ENCODE peak calls at places on chromosomes 3 and 15, in seven cellular contexts. S is stomach; B is naive thymus-derived CD4-positive, alpha-beta T cell; H is astrocyte; E is left lung; M is Peyer's patch; I is lower lobe of right lung. U is an unnamed sample. For H3K4me1, the result is how much of the 10 kb centered on the place peaks cover.

GRCh38 chr3:151290673-151291072 is 12.3 kb upstream of the P2RY14 start:
- DNase-seq in S (no peak), B (no peak), H (no peak), E (no peak), M (no peak), I (no peak), U (no peak)

GRCh38 chr3:140529096-140529495 is 148.8 kb upstream of the TRIM42 start:
- DNase-seq in S (no peak), B (no peak), H (peak), E (no peak), M (no peak), I (no peak), U (no peak)

GRCh38 chr3:66215106-66215505 is 5.7 kb upstream of the SLC25A26 start:
- DNase-seq in S (no peak), B (no peak), H (no peak), E (no peak), M (no peak), I (no peak), U (no peak)

GRCh38 chr3:86978111-86978528 is 12.8 kb downstream of the VGLL3 start:
- DNase-seq in S (no peak), B (no peak), H (peak), E (no peak), M (no peak), I (no peak), U (no peak)

GRCh38 chr3:176951144-176951543 is 246.1 kb downstream of the TBL1XR1 start:
- DNase-seq in S (no peak), B (no peak), H (peak), E (no peak), M (no peak), I (no peak), U (no peak)

GRCh38 chr3:79872483-79872882 is 104.7 kb upstream of the ROBO1 start:
- DNase-seq in S (no peak), B (no peak), H (peak), E (no peak), M (no peak), I (no peak), U (no peak)

GRCh38 chr3:70882104-70882503 is 569.7 kb upstream of the MDFIC2 start:
- DNase-seq in S (no peak), B (no peak), H (peak), E (no peak), M (no peak), I (no peak), U (no peak)

GRCh38 chr3:64111872-64112271 is 88.6 kb upstream of the PSMD6 start:
- DNase-seq in S (no peak), B (no peak), H (no peak), E (no peak), M (no peak), I (no peak), U (no peak)

GRCh38 chr3:13105181-13105580 is 32.0 kb upstream of the IQSEC1 start:
- DNase-seq in S (no peak), B (no peak), H (no peak), E (peak), M (peak), I (peak), U (no peak)

GRCh38 chr15:31275331-31276262 is 51.0 kb upstream of the KLF13 start:
- DNase-seq in S (peak), B (no peak), H (no peak), E (no peak), M (no peak), I (peak), U (no peak)

GRCh38 chr3:15796771-15797599 is 794 bp downstream of the ANKRD28 start:
- DNase-seq in S (no peak), B (no peak), H (peak), E (no peak), M (no peak), I (no peak), U (no peak)

GRCh38 chr3:134366221-134366927 is 7.9 kb downstream of the AMOTL2 start:
- DNase-seq in S (peak), B (no peak), H (no peak), E (no peak), M (peak), I (no peak), U (peak)

GRCh38 chr3:52479037-52479875 is 15.9 kb upstream of the STAB1 start:
- DNase-seq in S (no peak), B (no peak), H (no peak), E (peak), M (no peak), I (no peak), U (no peak)

GRCh38 chr3:99023590-99024192 is 122.2 kb upstream of the DCBLD2 start:
- DNase-seq in S (no peak), B (peak), H (peak), E (no peak), M (no peak), I (no peak), U (no peak)

GRCh38 chr3:133941390-133941789 is 45.7 kb upstream of the RAB6B start:
- DNase-seq in S (peak), B (no peak), H (peak), E (no peak), M (no peak), I (no peak), U (no peak)

GRCh38 chr3:178537123-178537754 is 1.0 kb downstream of the KCNMB2 start:
- DNase-seq in S (no peak), B (no peak), H (no peak), E (no peak), M (no peak), I (no peak), U (no peak)

GRCh38 chr3:3015472-3016089 is 94.6 kb downstream of the IL5RA start:
- DNase-seq in S (no peak), B (no peak), H (peak), E (no peak), M (no peak), I (no peak), U (peak)

GRCh38 chr3:6066397-6066796 is 794.5 kb upstream of the GRM7 start:
- DNase-seq in S (no peak), B (no peak), H (no peak), E (no peak), M (no peak), I (no peak), U (no peak)

GRCh38 chr3:71930056-71930991 is 145.4 kb upstream of the PROK2 start:
- DNase-seq in S (no peak), B (no peak), H (peak), E (no peak), M (no peak), I (no peak), U (no peak)

GRCh38 chr3:137032465-137033120 is 74.8 kb downstream of the IL20RB start:
- DNase-seq in S (peak), B (peak), H (peak), E (peak), M (peak), I (peak), U (peak)

GRCh38 chr3:179068779-179069530 is 2.7 kb downstream of the ZMAT3 start:
- DNase-seq in S (no peak), B (no peak), H (no peak), E (no peak), M (no peak), I (no peak), U (peak)

GRCh38 chr3:140375002-140375401 is 302.9 kb upstream of the TRIM42 start:
- DNase-seq in S (no peak), B (no peak), H (no peak), E (no peak), M (no peak), I (no peak), U (no peak)

GRCh38 chr3:135007622-135008021 is 212.6 kb downstream of the EPHB1 start:
- DNase-seq in S (no peak), B (no peak), H (no peak), E (no peak), M (no peak), I (no peak), U (no peak)

GRCh38 chr3:23094890-23095462 is 108.2 kb upstream of the UBE2E2 start:
- DNase-seq in S (no peak), B (no peak), H (peak), E (no peak), M (no peak), I (no peak), U (no peak)

GRCh38 chr15:33737687-33738606 is 230.3 kb upstream of the CHRM5 start:
- DNase-seq in S (peak), B (peak), H (no peak), E (no peak), M (no peak), I (no peak), U (peak)

GRCh38 chr3:16253601-16254000 is 11.1 kb downstream of the DPH3 start:
- DNase-seq in S (no peak), B (no peak), H (no peak), E (no peak), M (no peak), I (peak), U (no peak)

GRCh38 chr3:172675371-172676193 is 35.3 kb downstream of the NCEH1 start:
- DNase-seq in S (no peak), B (peak), H (peak), E (no peak), M (no peak), I (no peak), U (no peak)

GRCh38 chr3:48631516-48632448 is 3.5 kb downstream of the SLC26A6 start:
- DNase-seq in S (no peak), B (no peak), H (no peak), E (peak), M (no peak), I (no peak), U (no peak)

GRCh38 chr15:77606142-77607034 is 26.3 kb downstream of the LINGO1 start:
- DNase-seq in S (no peak), B (no peak), H (no peak), E (peak), M (no peak), I (no peak), U (peak)

GRCh38 chr3:15345051-15345607 is 12.7 kb upstream of the SH3BP5 start:
- DNase-seq in S (no peak), B (no peak), H (no peak), E (no peak), M (no peak), I (no peak), U (no peak)

GRCh38 chr3:171138027-171138426 is 111.5 kb upstream of the SLC2A2 start:
- DNase-seq in S (no peak), B (no peak), H (no peak), E (no peak), M (no peak), I (no peak), U (no peak)

GRCh38 chr3:81621277-81621676 is 140.2 kb downstream of the GBE1 start:
- DNase-seq in S (no peak), B (no peak), H (no peak), E (no peak), M (no peak), I (no peak), U (no peak)

GRCh38 chr15:68789041-68789920 is 31.4 kb downstream of the ANP32A start:
- DNase-seq in S (peak), B (no peak), H (no peak), E (no peak), M (no peak), I (no peak), U (no peak)

GRCh38 chr3:138442996-138443395 is 8.6 kb downstream of the ESYT3 start:
- DNase-seq in S (no peak), B (no peak), H (no peak), E (no peak), M (no peak), I (no peak), U (no peak)

GRCh38 chr3:87320748-87321634 is 44.6 kb upstream of the POU1F1 start:
- DNase-seq in S (no peak), B (no peak), H (no peak), E (no peak), M (no peak), I (no peak), U (no peak)

GRCh38 chr3:47847256-47847655 is 44.3 kb downstream of the DHX30 start:
- DNase-seq in S (no peak), B (no peak), H (no peak), E (peak), M (no peak), I (no peak), U (no peak)

GRCh38 chr3:9213019-9213646 is 36.3 kb downstream of the SRGAP3 start:
- DNase-seq in S (no peak), B (no peak), H (no peak), E (no peak), M (no peak), I (no peak), U (no peak)

GRCh38 chr3:189232790-189233189 is 61.0 kb downstream of the TPRG1 start:
- DNase-seq in S (no peak), B (no peak), H (no peak), E (no peak), M (no peak), I (no peak), U (no peak)
- H3K4me1 ChIP-seq in S (under half), B (under half), H (under half), E (under half), M (under half), I (under half), U (under half)

GRCh38 chr15:92925409-92925808 is 25.3 kb downstream of the CHD2 start:
- DNase-seq in S (no peak), B (no peak), H (no peak), E (no peak), M (no peak), I (no peak), U (no peak)

GRCh38 chr15:92922405-92923002 is 22.4 kb downstream of the CHD2 start:
- DNase-seq in S (no peak), B (no peak), H (no peak), E (no peak), M (no peak), I (no peak), U (no peak)

GRCh38 chr15:92920595-92921169 is 20.6 kb downstream of the CHD2 start:
- DNase-seq in S (no peak), B (no peak), H (no peak), E (no peak), M (no peak), I (no peak), U (no peak)

GRCh38 chr15:92921215-92922131 is 21.3 kb downstream of the CHD2 start:
- DNase-seq in S (no peak), B (no peak), H (peak), E (no peak), M (no peak), I (no peak), U (no peak)

DNA sequence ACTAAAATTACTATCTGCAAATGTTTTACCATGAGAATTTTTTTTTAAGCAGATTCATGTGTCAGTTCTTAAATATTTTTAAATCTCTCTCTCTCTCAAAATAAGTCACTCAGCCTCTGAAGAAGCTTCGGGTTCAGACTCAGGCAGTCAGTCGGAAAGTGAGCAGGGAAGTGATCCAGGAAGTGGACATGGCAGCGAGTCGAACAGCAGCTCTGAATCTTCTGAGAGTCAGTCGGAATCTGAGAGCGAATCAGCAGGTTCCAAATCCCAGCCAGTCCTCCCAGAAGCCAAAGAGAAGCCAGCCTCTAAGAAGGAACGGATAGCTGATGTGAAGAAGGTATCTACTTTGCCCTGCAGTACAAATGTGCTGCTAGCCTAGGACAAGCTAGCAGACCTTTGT is 24.1 kb downstream of the CHD2 start:
- DNase-seq in S (no peak), B (no peak), H (no peak), E (no peak), M (no peak), I (no peak), U (no peak)
- H3K4me1 ChIP-seq in S (half or more), B (under half), H (under half), E (half or more), M (under half), I (half or more), U (under half)

GRCh38 chr3:10986592-10986991 is 6.0 kb upstream of the SLC6A1 start:
- DNase-seq in S (no peak), B (no peak), H (no peak), E (no peak), M (no peak), I (no peak), U (no peak)

GRCh38 chr3:10988003-10988402 is 4.5 kb upstream of the SLC6A1 start:
- DNase-seq in S (no peak), B (no peak), H (no peak), E (no peak), M (no peak), I (no peak), U (no peak)

GRCh38 chr3:10985181-10985580 is 7.4 kb upstream of the SLC6A1 start:
- DNase-seq in S (no peak), B (no peak), H (no peak), E (no peak), M (no peak), I (no peak), U (no peak)

GRCh38 chr3:10992017-10992945 is at the start of gene SLC6A1:
- DNase-seq in S (no peak), B (no peak), H (no peak), E (no peak), M (no peak), I (no peak), U (no peak)

DNA sequence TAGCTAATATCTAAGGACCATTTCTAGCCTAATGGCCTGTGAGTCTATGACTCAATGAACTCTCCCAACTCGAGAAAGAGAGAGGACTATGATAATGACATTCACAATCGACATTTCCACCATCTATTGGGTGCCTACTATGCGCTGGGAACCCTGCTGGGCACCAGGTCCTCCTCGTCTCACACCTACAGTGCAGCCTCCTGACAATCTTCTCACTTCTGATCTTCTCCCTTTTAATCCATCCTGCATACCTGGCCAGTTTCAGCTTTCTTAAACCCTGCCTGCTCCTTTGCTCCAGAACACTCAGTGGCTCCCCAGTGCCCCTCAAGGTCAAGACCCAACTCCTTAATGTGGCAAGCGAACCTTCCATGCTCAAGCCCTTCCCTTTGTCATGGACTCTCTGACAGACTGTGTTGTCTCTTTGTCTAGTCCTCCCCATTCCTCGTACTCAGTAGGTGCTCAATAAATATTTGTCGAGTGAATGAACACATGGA is 3.5 kb upstream of the SLC6A1 start:
- DNase-seq in S (no peak), B (no peak), H (no peak), E (no peak), M (no peak), I (no peak), U (no peak)
- H3K4me1 ChIP-seq in S (under half), B (under half), H (under half), E (under half), M (under half), I (under half), U (under half)

GRCh38 chr3:188298585-188298984 is 144.6 kb downstream of the LPP start:
- DNase-seq in S (no peak), B (no peak), H (no peak), E (no peak), M (no peak), I (no peak), U (peak)

GRCh38 chr3:188299713-188300112 is 145.8 kb downstream of the LPP start:
- DNase-seq in S (no peak), B (no peak), H (no peak), E (no peak), M (no peak), I (no peak), U (no peak)

GRCh38 chr3:188296761-188297689 is 143.1 kb downstream of the LPP start:
- DNase-seq in S (no peak), B (no peak), H (peak), E (no peak), M (no peak), I (no peak), U (peak)

GRCh38 chr3:188301147-188301546 is 147.2 kb downstream of the LPP start:
- DNase-seq in S (no peak), B (no peak), H (no peak), E (no peak), M (no peak), I (no peak), U (no peak)

GRCh38 chr3:188299068-188299467 is 145.1 kb downstream of the LPP start:
- DNase-seq in S (no peak), B (no peak), H (no peak), E (no peak), M (no peak), I (no peak), U (no peak)
- H3K4me1 ChIP-seq in S (half or more), B (under half), H (half or more), E (half or more), M (under half), I (half or more), U (under half)

GRCh38 chr15:70473623-70474366 is 289.6 kb downstream of the UACA start:
- DNase-seq in S (no peak), B (no peak), H (peak), E (no peak), M (no peak), I (no peak), U (no peak)
- H3K4me1 ChIP-seq in S (under half), B (under half), H (under half), E (half or more), M (under half), I (under half), U (under half)

GRCh38 chr15:101068523-101068960 is 149.4 kb downstream of the LRRK1 start:
- DNase-seq in S (no peak), B (no peak), H (peak), E (peak), M (no peak), I (peak), U (no peak)
- H3K4me1 ChIP-seq in S (under half), B (under half), H (under half), E (under half), M (under half), I (under half), U (under half)

GRCh38 chr3:57557088-57557537 is 1.0 kb downstream of the PDE12 start:
- DNase-seq in S (peak), B (peak), H (peak), E (no peak), M (peak), I (peak), U (peak)

GRCh38 chr3:57555738-57556458 is at the start of gene PDE12:
- DNase-seq in S (peak), B (peak), H (peak), E (peak), M (peak), I (peak), U (peak)

GRCh38 chr3:57555316-57555715 is 758 bp upstream of the PDE12 start:
- DNase-seq in S (no peak), B (no peak), H (no peak), E (no peak), M (no peak), I (no peak), U (no peak)

GRCh38 chr3:57556459-57557087 is 499 bp downstream of the PDE12 start:
- DNase-seq in S (peak), B (no peak), H (peak), E (peak), M (no peak), I (peak), U (peak)

GRCh38 chr3:57559526-57559925 is 3.5 kb downstream of the PDE12 start:
- DNase-seq in S (no peak), B (no peak), H (peak), E (no peak), M (no peak), I (no peak), U (no peak)
- H3K4me1 ChIP-seq in S (half or more), B (under half), H (under half), E (under half), M (under half), I (under half), U (under half)

U was measured in colonic mucosa.